ENCODE peak calls at places on chromosome 13, in five cellular contexts. N is neuronal stem cell, T is H1, M is mesenchymal stem cell, E is trophoblast cell. W is an unnamed sample.

GRCh38 chr13:112055032-112055416 is 11.9 kb upstream of the SOX1 start:
- DNase-seq in N (no peak), T (no peak), M (no peak), E (no peak), W (no peak)

GRCh38 chr13:20566424-20566916 is 487 bp upstream of the IFT88 start:
- DNase-seq in N (no peak), T (no peak), M (peak; percentile 84), E (peak; percentile 87), W (peak; percentile 85)

GRCh38 chr13:38981096-38981495 is 9.5 kb downstream of the STOML3 start:
- DNase-seq in N (no peak), T (no peak), M (no peak), E (no peak), W (no peak)

GRCh38 chr13:44101347-44102083 is 221.8 kb downstream of the LACC1 start:
- DNase-seq in N (no peak), T (no peak), M (no peak), E (no peak), W (no peak)

GRCh38 chr13:31051999-31052398 is 109.7 kb downstream of the HSPH1 start:
- DNase-seq in N (no peak), T (no peak), M (peak; percentile 22), E (no peak), W (peak; percentile 8)

GRCh38 chr13:98986226-98986846 is 8.5 kb upstream of the DOCK9 start:
- DNase-seq in N (no peak), T (no peak), M (no peak), E (no peak), W (no peak)

GRCh38 chr13:106034201-106034600 is 501.3 kb downstream of the EFNB2 start:
- DNase-seq in N (no peak), T (no peak), M (peak; percentile 16), E (peak; percentile 30), W (no peak)

GRCh38 chr13:71210861-71211260 is 656.1 kb downstream of the DACH1 start:
- DNase-seq in N (no peak), T (no peak), M (no peak), E (no peak), W (no peak)

GRCh38 chr13:75226755-75227435 is 255.1 kb downstream of the TBC1D4 start:
- DNase-seq in N (no peak), T (no peak), M (peak; percentile 62), E (no peak), W (peak; percentile 86)

GRCh38 chr13:77919351-77920294 is 992 bp upstream of the EDNRB start:
- DNase-seq in N (peak; percentile 18), T (peak; percentile 63), M (peak; percentile 61), E (no peak), W (peak; percentile 15)

GRCh38 chr13:29702912-29703351 is 107.4 kb upstream of the SLC7A1 start:
- DNase-seq in N (no peak), T (no peak), M (peak; percentile 97), E (peak; percentile 51), W (peak; percentile 69)

GRCh38 chr13:23741879-23742510 is 147.2 kb downstream of the MIPEP start:
- DNase-seq in N (peak; percentile 23), T (peak; percentile 68), M (no peak), E (no peak), W (no peak)

GRCh38 chr13:99228737-99229691 is 28.4 kb downstream of the UBAC2 start:
- DNase-seq in N (no peak), T (no peak), M (peak; percentile 87), E (no peak), W (peak; percentile 87)

GRCh38 chr13:30148791-30149190 is 158.6 kb downstream of the KATNAL1 start:
- DNase-seq in N (no peak), T (no peak), M (no peak), E (no peak), W (no peak)

GRCh38 chr13:35478384-35479222 is 2.1 kb upstream of the MAB21L1 start:
- DNase-seq in N (peak; percentile 55), T (peak; percentile 74), M (no peak), E (no peak), W (no peak)

GRCh38 chr13:57136093-57136492 is 4.6 kb upstream of the PRR20A start:
- DNase-seq in N (no peak), T (no peak), M (no peak), E (no peak), W (no peak)

GRCh38 chr13:114147803-114148520 is 15.5 kb upstream of the RASA3 start:
- DNase-seq in N (no peak), T (no peak), M (no peak), E (no peak), W (no peak)
- H3K4me3 ChIP-seq in N (no peak overlapping the region), T (no peak overlapping the region), M (no peak overlapping the region), E (no peak overlapping the region), W (no peak overlapping the region)

DNA sequence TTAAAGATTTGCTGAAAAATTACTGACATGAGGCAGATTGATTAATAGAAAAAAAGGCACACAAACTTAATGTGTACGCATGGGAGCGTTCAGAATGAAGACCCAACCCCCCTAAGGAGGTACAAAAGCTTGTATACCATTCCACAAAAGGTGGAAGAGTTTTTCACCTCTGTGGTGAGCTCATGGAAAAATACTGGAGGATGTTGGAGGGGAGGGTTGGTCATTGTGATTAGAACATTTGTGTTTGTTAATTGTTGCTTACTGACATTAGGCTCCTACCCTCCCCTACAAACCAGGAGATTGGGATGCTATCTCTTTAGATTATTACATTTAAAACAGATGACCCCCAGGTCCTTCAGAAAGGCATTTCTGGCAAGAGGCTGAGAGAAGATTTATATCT is 1973.3 kb downstream of the OLFM4 start:
- DNase-seq in N (no peak), T (no peak), M (no peak), E (no peak), W (no peak)
- H4K8ac ChIP-seq in N (no peak overlapping the region), T (no peak overlapping the region), M (no peak overlapping the region), E (no peak overlapping the region), W (no peak overlapping the region)

GRCh38 chr13:103002279-103002678 is 63.9 kb downstream of the SLC10A2 start:
- DNase-seq in N (no peak), T (no peak), M (no peak), E (no peak), W (no peak)

GRCh38 chr13:103004790-103005307 is 61.4 kb downstream of the SLC10A2 start:
- DNase-seq in N (no peak), T (no peak), M (no peak), E (no peak), W (no peak)

GRCh38 chr13:103009061-103009840 is 57.0 kb downstream of the SLC10A2 start:
- DNase-seq in N (no peak), T (no peak), M (no peak), E (no peak), W (no peak)

GRCh38 chr13:103006706-103007426 is 59.4 kb downstream of the SLC10A2 start:
- DNase-seq in N (no peak), T (no peak), M (no peak), E (no peak), W (no peak)

DNA sequence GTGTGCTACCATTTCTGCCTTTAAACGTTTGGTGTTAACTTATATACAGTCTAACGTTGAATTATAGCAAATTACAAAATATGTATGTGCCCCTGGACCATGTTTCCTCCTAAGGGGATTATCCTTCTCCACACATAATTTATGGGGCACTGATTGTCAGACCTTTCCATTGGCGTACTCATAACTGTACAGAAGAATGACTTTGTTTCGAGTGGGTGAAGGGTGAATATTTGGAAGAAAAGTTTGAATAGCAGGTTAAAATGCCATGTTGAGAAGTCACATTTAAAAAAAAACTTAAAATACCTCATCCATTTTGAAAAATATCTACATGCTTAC is 58.8 kb downstream of the SLC10A2 start:
- DNase-seq in N (no peak), T (no peak), M (no peak), E (no peak), W (no peak)
- H2AFZ ChIP-seq in N (no peak overlapping the region), T (no peak overlapping the region), M (no peak overlapping the region), E (no peak overlapping the region), W (no peak overlapping the region)

GRCh38 chr13:114065926-114066774 is 66.3 kb downstream of the RASA3 start:
- DNase-seq in N (no peak), T (no peak), M (no peak), E (no peak), W (no peak)
- H3K4me3 ChIP-seq in N (no peak overlapping the region), T (no peak overlapping the region), M (peak overlapping the region; percentile 18), E (no peak overlapping the region), W (no peak overlapping the region)

DNA sequence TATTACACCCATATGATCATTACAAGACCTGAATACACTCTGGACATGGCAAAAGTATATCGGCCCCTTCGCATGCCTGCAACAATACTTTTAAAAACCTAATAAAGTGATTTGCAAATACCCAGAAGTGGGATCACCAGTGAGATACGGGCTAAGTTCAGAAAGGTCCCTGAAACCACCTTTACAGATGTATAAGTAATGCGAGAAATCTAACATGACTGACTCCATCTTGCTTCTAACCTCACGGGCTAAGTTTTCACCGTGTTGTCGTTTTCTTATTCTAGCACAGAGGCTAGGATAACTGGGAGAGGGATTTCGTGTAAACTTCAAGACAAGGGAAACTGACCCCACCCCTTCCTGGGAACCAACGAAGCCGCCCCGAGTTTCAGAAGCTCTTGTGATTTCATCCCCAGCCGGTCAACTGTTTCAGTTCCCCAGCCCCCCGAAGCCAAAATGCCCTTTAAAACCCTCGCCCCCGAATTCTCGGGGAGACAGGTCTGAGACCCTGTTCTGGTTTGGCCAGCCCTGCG is 703 bp downstream of the NEK3 start:
- DNase-seq in N (no peak), T (no peak), M (peak; percentile 61), E (peak; percentile 7), W (peak; percentile 28)
- H4K8ac ChIP-seq in N (no peak overlapping the region), T (peak overlapping the region; percentile 72), M (peak overlapping the region; percentile 92), E (peak overlapping the region; percentile 85), W (peak overlapping the region; percentile 77)

DNA sequence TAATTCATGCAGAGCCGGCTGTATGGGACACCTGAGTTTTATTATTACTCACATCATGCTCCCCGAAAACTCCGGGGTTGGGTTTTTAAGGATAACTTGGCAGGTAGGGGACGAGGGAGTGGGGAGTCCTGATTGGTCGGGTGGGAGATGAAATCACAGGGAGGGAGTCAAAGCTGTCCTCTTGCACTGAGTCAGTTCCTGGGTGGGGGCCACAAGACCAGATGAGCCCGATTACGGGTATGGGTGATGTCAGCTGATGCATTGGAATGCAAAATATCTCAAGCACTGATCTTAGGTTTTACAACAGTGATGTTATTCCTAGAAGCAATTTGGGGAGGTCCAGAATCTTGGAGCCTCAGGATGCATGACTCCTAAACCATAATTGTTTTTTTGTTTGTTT is 18.6 kb upstream of the COG3 start:
- DNase-seq in N (no peak), T (no peak), M (no peak), E (peak; percentile 35), W (peak; percentile 51)
- H2AFZ ChIP-seq in N (no peak overlapping the region), T (no peak overlapping the region), M (no peak overlapping the region), E (no peak overlapping the region), W (no peak overlapping the region)

DNA sequence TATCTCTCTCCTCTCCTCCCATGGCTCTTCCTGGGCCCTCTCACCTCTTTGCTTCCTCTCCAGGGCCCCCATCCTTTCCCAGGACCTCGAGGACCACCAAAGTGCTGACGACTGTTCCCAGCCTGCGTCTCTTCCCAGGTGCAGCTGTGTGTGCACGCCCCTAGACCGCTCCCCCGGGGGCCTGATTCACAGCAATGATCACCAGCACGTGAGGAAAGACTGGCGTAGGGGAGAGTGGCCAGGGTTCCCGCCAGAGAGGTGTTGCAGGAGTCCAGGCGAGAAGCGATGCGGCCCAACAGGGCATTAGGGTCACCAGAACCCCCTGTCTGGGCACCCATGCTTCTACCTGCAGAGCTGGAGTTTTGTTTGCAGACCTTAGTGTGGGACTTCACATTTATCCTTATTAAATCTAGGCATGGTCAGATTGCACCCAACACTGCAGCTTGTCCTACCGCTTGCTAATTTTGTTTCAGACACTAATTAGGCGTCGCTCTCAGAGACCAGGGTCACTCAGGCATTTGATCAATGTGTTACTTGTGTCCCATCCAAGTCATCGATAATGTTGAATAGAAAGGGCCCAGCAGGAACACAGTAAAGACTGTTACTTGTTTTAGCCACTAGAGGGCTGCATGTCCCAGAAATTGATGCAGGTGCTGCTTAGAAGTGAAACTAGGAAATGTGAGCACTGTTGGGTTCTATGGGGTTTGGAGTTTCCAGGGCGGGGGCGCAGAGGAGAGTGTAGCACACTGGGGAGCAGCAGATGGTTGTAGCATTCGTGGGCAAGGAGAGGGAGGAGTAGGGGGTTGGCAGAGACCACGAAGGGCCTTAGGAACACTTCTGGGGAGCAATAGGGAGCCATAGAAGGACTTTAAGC is 53.2 kb downstream of the CDADC1 start:
- DNase-seq in N (peak; percentile 52), T (peak; percentile 57), M (peak; percentile 79), E (peak; percentile 18), W (peak; percentile 76)
- H3K4me3 ChIP-seq in N (no peak overlapping the region), T (no peak overlapping the region), M (peak overlapping the region; percentile 55), E (no peak overlapping the region), W (no peak overlapping the region)